ENCODE peak calls at places on chromosome 2, in four cellular contexts. I is AG04450, L is dorsolateral prefrontal cortex, H is fibroblast of pulmonary artery. F is an unnamed sample.

GRCh38 chr2:176002684-176003225 is 688 bp upstream of the LNPK start:
- DNase-seq in L (peak), H (peak), I (no peak), F (peak)

GRCh38 chr2:110868971-110869370 is 136.6 kb downstream of the ACOXL start:
- DNase-seq in H (no peak), I (no peak), L (no peak), F (no peak)

GRCh38 chr2:161842751-161843433 is 218.7 kb downstream of the SLC4A10 start:
- DNase-seq in H (no peak), L (no peak), I (no peak), F (no peak)

GRCh38 chr2:197869030-197869429 is 64.6 kb downstream of the PLCL1 start:
- DNase-seq in H (no peak), L (no peak), I (no peak), F (no peak)

GRCh38 chr2:9256570-9257043 is 50.0 kb downstream of the ASAP2 start:
- DNase-seq in H (no peak), L (no peak), I (no peak), F (peak)

GRCh38 chr2:10342245-10342951 is 39.7 kb downstream of the HPCAL1 start:
- DNase-seq in H (no peak), L (no peak), I (no peak), F (peak)

GRCh38 chr2:188142636-188143035 is 149.0 kb upstream of the GULP1 start:
- DNase-seq in I (no peak), L (no peak), H (peak), F (peak)

GRCh38 chr2:217789003-217789735 is 213.6 kb downstream of the TNS1 start:
- DNase-seq in L (peak), H (peak), I (peak), F (peak)

GRCh38 chr2:127164761-127165538 is 55.1 kb downstream of the CYP27C1 start:
- DNase-seq in H (no peak), I (no peak), L (no peak), F (no peak)

GRCh38 chr2:200662727-200663126 is 76.9 kb downstream of the AOX1 start:
- DNase-seq in L (no peak), H (peak), I (no peak), F (peak)

GRCh38 chr2:149825473-149825872 is 237.9 kb upstream of the MMADHC start:
- DNase-seq in H (no peak), L (no peak), I (no peak), F (no peak)

GRCh38 chr2:120012363-120012762 is 514 bp upstream of the EPB41L5 start:
- DNase-seq in H (no peak), I (no peak), L (no peak), F (no peak)
- H3K4me3 ChIP-seq in H (peak), I (peak), L (peak), F (peak)

GRCh38 chr2:165144315-165144714 is 59.5 kb downstream of the SCN3A start:
- DNase-seq in H (no peak), I (no peak), L (no peak), F (no peak)

GRCh38 chr2:165147201-165148045 is 56.4 kb downstream of the SCN3A start:
- DNase-seq in L (no peak), H (no peak), I (no peak), F (no peak)

DNA sequence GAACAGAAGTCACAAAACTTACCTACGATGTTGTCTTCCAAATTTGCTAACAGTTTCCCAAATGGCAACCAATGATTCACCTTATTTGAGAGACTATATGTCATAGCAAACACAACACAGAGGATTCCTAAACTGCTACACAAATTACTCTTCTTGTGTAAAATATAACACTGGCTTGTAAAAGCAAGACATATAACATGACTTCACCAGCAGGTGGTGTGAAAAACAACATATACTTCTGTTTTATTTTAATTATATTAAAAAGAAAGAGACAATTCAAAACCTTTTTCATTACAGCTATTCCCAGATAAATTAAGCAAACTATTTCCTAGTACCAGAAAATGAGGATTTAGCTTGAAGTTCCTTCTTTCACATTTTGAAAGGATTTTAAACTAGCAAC is 62.2 kb downstream of the SCN3A start:
- DNase-seq in I (no peak), L (no peak), H (peak), F (no peak)
- TF ChIP-seq CTCF in I (peak), L (no peak), H (peak), F (no peak)

GRCh38 chr2:191845876-191846786 is 757 bp downstream of the CAVIN2 start:
- DNase-seq in L (no peak), I (no peak), H (no peak), F (no peak)
- H3K4me3 ChIP-seq in L (peak), I (peak), H (peak), F (peak)

DNA sequence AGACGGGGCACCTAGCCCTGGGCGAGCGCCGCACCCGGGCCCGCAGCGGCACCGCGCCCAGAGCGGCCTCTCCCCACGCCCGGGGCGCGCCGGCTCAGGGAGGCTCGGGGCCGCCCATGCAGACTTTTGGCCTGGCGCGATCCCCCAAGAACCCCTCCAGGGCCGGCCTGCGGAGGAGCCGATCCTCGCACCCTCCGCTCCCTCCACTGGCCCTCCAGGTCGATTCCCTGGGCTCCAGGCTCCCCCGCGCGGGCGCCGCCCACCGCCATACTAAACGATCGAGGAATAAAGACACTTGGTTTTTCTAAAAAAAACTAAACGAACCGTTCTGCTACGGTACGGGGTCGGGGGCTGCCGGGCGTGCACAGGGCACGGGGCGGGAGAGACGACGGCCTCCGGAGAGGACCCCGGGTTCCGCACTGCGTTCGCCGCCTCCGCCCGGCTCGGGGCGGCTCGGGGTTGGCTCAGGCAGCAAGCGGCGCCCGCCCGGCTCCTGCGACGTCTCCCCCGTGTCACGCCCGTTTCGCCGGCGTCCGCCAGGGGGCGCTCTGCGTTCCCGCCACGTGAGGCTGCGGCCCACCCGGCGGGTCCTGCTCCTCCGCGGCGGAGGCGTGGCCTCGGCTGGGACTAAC is 366 bp upstream of the KHK start:
- DNase-seq in I (peak), L (peak), H (peak), F (peak)
- TF ChIP-seq CTCF in I (peak), L (peak), H (peak), F (peak)

F was measured in fibroblast of mammary gland.